ENCODE peak calls at places on chromosomes 5 and 9, in nine cellular contexts. L, C, Q, X, B, G, Y, R and N are unnamed samples.

GRCh38 chr9:136095495-136096058 is 488 bp upstream of the NACC2 start:
- DNase-seq in L (peak), C (no peak), Q (peak), X (peak), B (no peak), G (no peak), Y (no peak), R (peak), N (peak)

GRCh38 chr9:133238272-133238850 is 29.3 kb upstream of the OBP2B start:
- DNase-seq in L (peak), C (no peak), Q (no peak), X (no peak), B (peak), G (peak), Y (peak), R (no peak), N (peak)

GRCh38 chr9:83935276-83935890 is 14.2 kb upstream of the KIF27 start:
- DNase-seq in L (no peak), C (no peak), Q (peak), X (peak), B (no peak), G (no peak), Y (peak), R (peak), N (peak)

GRCh38 chr5:38931731-38932130 is 85.9 kb downstream of the OSMR start:
- DNase-seq in L (no peak), C (no peak), Q (no peak), X (no peak), B (no peak), G (no peak), Y (no peak), R (no peak), N (no peak)

GRCh38 chr9:93812410-93812668 is 142.8 kb downstream of the BARX1 start:
- DNase-seq in L (no peak), C (no peak), Q (no peak), X (no peak), B (no peak), G (no peak), Y (no peak), R (no peak), N (no peak)

GRCh38 chr5:170617519-170618218 is 113.8 kb downstream of the KCNIP1 start:
- DNase-seq in L (no peak), C (no peak), Q (no peak), X (no peak), B (no peak), G (no peak), Y (no peak), R (no peak), N (no peak)

GRCh38 chr5:122507581-122507980 is 195.5 kb downstream of the SNCAIP start:
- DNase-seq in L (no peak), C (no peak), Q (no peak), X (no peak), B (no peak), G (no peak), Y (no peak), R (peak), N (no peak)

GRCh38 chr5:73654171-73654811 is 28.3 kb downstream of the ARHGEF28 start:
- DNase-seq in L (no peak), C (no peak), Q (peak), X (no peak), B (no peak), G (no peak), Y (no peak), R (peak), N (peak)

GRCh38 chr5:124519396-124519795 is 227.0 kb downstream of the ZNF608 start:
- DNase-seq in L (no peak), C (no peak), Q (peak), X (peak), B (peak), G (peak), Y (peak), R (peak), N (peak)

GRCh38 chr9:134807726-134808125 is 72.9 kb upstream of the FCN2 start:
- DNase-seq in L (no peak), C (no peak), Q (peak), X (peak), B (no peak), G (peak), Y (peak), R (no peak), N (peak)

GRCh38 chr5:57456056-57456455 is 26.6 kb downstream of the ACTBL2 start:
- DNase-seq in L (no peak), C (no peak), Q (no peak), X (no peak), B (no peak), G (no peak), Y (no peak), R (no peak), N (no peak)

DNA sequence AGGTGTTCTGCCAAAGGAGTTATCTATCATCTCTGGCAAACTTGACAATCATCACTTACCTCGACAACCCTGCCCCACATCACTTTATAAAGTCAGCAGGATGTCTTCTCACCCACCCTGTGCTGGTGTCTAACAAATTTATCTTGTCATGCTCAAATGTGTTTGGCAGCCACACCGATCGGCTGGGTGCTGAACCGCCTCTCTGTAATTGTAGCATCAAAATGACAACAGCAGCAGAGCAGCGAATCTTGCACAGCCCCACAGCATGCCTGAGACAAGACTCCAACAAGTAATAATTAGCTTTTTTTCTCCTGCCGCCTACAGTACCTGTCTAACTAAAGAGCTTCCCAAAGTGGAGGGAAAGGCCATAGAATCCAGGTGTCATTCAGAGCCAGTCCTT is 176.2 kb downstream of the NR3C1 start:
- DNase-seq in L (no peak), C (no peak), Q (no peak), X (no peak), B (no peak), G (no peak), Y (no peak), R (no peak), N (no peak)
- TF ChIP-seq CTCF in L (no peak), C (no peak), Q (no peak), X (no peak), B (no peak), G (no peak), Y (no peak), R (no peak), N (no peak)

DNA sequence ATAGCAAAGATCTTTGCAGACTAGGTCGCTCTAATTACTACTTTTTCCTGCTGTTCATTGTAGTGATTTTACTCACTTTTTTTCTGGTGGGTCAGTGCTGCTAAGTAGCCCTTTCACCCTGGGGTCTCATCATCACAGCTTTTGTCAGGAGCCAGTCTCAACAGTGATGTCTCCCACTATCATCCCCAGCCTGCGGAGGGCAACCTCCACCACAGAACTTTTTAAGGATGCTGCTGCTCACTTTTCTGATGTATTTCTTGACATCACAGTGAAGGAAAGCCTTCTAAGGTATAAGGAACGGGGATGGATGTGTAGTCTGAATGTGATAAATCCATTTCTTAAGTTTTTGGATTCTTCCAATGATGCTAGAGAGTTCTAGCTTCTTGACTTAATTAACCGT is 242.5 kb upstream of the RIOK2 start:
- DNase-seq in L (peak), C (no peak), Q (peak), X (peak), B (no peak), G (no peak), Y (peak), R (peak), N (peak)
- TF ChIP-seq CTCF in L (peak), C (no peak), Q (peak), X (peak), B (no peak), G (peak), Y (peak), R (peak), N (peak)

GRCh38 chr9:109968332-109968657 is 188.3 kb downstream of the PALM2AKAP2 start:
- DNase-seq in L (no peak), C (no peak), Q (peak), X (no peak), B (no peak), G (no peak), Y (no peak), R (no peak), N (peak)

GRCh38 chr9:109969559-109970237 is 189.7 kb downstream of the PALM2AKAP2 start:
- DNase-seq in L (no peak), C (no peak), Q (peak), X (no peak), B (no peak), G (peak), Y (no peak), R (no peak), N (peak)

GRCh38 chr9:109967651-109968331 is 187.8 kb downstream of the PALM2AKAP2 start:
- DNase-seq in L (no peak), C (no peak), Q (no peak), X (no peak), B (no peak), G (no peak), Y (no peak), R (no peak), N (no peak)

GRCh38 chr9:109966643-109967368 is 186.8 kb downstream of the PALM2AKAP2 start:
- DNase-seq in L (no peak), C (no peak), Q (no peak), X (no peak), B (no peak), G (no peak), Y (no peak), R (no peak), N (no peak)

GRCh38 chr9:109968702-109969450 is 188.9 kb downstream of the PALM2AKAP2 start:
- DNase-seq in L (peak), C (no peak), Q (peak), X (peak), B (no peak), G (peak), Y (peak), R (peak), N (peak)
- TF ChIP-seq CTCF in L (peak), C (no peak), Q (peak), X (peak), B (no peak), G (peak), Y (peak), R (peak), N (peak)

DNA sequence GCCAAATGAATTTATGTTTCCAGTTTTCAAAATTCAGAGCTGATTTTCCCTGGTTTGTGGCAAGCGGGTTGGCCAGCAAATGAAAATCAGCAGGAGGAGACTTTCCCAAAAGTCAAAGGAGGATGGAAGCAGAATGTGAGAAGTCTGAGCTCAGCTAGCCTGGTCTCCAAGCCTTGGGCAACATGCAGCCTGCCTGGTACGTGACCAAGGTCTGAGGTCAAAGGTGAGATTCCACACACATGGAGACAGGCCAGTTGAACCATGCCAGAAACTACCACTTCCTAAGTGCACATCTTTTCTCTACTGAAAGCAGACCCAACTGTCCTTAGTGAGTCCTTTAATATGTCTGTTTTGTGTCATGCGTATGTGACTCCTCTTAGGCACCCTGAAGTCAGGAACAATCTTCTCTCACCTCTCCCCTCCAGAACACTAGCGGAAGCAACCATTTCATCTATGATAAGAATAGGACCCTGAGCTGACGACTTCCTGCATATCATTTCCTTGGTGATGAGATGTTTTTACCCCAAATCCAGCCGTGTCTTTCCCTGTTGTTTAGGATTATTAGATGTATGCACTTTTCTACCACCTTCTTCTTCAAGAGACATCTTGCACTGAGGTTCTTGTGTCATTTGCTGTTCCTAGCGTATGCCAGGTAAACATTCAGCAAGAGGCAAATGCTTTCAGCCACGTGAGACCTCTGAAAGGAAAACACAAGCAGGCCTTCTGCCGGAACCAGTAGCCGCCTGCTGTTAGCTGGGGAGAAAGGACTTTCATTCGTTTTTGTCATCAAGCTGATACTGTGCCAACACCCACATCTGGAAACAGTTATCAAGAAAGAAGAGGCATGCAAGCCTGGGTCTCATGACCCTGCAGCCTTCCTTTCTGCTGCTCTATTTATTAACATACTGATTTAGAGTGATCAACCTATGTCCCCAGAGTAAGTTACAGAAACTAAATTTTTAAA is 9.7 kb upstream of the TGFBI start:
- DNase-seq in L (peak), C (no peak), Q (peak), X (peak), B (peak), G (peak), Y (peak), R (peak), N (no peak)
- TF ChIP-seq CTCF in L (no peak), C (no peak), Q (peak), X (peak), B (peak), G (peak), Y (peak), R (peak), N (no peak)

GRCh38 chr5:131634666-131634995 is 398 bp downstream of the RAPGEF6 start:
- DNase-seq in L (peak), C (peak), Q (peak), X (no peak), B (peak), G (peak), Y (peak), R (peak), N (no peak)
- TF ChIP-seq CTCF in L (no peak), C (peak), Q (no peak), X (peak), B (peak), G (peak), Y (no peak), R (peak), N (peak)

GRCh38 chr9:117555964-117556629 is 141.2 kb upstream of the ASTN2 start:
- DNase-seq in L (peak), C (no peak), Q (no peak), X (peak), B (peak), G (peak), Y (no peak), R (peak), N (peak)
- TF ChIP-seq CTCF in L (peak), C (no peak), Q (no peak), X (peak), B (peak), G (peak), Y (no peak), R (peak), N (peak)